ENCODE peak calls at places on chromosomes 13 and 19, in six cellular contexts. One of them, this sample, is unnamed.

GRCh38 chr19:3450796-3451411 is 29.4 kb downstream of the SMIM24 start:
- DNase-seq in bronchial epithelial cell: peak
- DNase-seq in lower leg skin: peak
- DNase-seq in neural progenitor cell: no peak
- DNase-seq in skeletal muscle cell: peak
- DNase-seq in transverse colon: peak
- DNase-seq in this sample: peak

GRCh38 chr13:32823597-32823996 is 192.6 kb upstream of the KL start:
- DNase-seq in neural progenitor cell: no peak
- DNase-seq in skeletal muscle cell: no peak
- DNase-seq in lower leg skin: no peak
- DNase-seq in bronchial epithelial cell: no peak
- DNase-seq in transverse colon: no peak
- DNase-seq in this sample: no peak

GRCh38 chr13:113032291-113032690 is 63.3 kb downstream of the MCF2L start:
- DNase-seq in transverse colon: no peak
- DNase-seq in neural progenitor cell: no peak
- DNase-seq in bronchial epithelial cell: no peak
- DNase-seq in lower leg skin: no peak
- DNase-seq in skeletal muscle cell: no peak
- DNase-seq in this sample: no peak

GRCh38 chr13:82698383-82698782 is 1183.9 kb downstream of the SLITRK1 start:
- DNase-seq in neural progenitor cell: no peak
- DNase-seq in skeletal muscle cell: no peak
- DNase-seq in bronchial epithelial cell: peak
- DNase-seq in transverse colon: no peak
- DNase-seq in lower leg skin: no peak
- DNase-seq in this sample: no peak

GRCh38 chr13:52786747-52787146 is 47.1 kb upstream of the CNMD start:
- DNase-seq in transverse colon: no peak
- DNase-seq in lower leg skin: no peak
- DNase-seq in bronchial epithelial cell: no peak
- DNase-seq in skeletal muscle cell: no peak
- DNase-seq in neural progenitor cell: no peak
- DNase-seq in this sample: no peak

GRCh38 chr13:110396476-110396875 is 89.4 kb downstream of the COL4A2 start:
- DNase-seq in transverse colon: no peak
- DNase-seq in lower leg skin: no peak
- DNase-seq in bronchial epithelial cell: no peak
- DNase-seq in neural progenitor cell: no peak
- DNase-seq in skeletal muscle cell: no peak
- DNase-seq in this sample: peak

GRCh38 chr19:16288544-16288943 is 36.1 kb upstream of the KLF2 start:
- DNase-seq in bronchial epithelial cell: no peak
- DNase-seq in transverse colon: no peak
- DNase-seq in lower leg skin: no peak
- DNase-seq in neural progenitor cell: no peak
- DNase-seq in skeletal muscle cell: no peak
- DNase-seq in this sample: peak

GRCh38 chr19:56367829-56368711 is 25.3 kb downstream of the ZNF582 start:
- DNase-seq in neural progenitor cell: peak
- DNase-seq in bronchial epithelial cell: peak
- DNase-seq in skeletal muscle cell: peak
- DNase-seq in transverse colon: peak
- DNase-seq in lower leg skin: peak
- DNase-seq in this sample: peak

GRCh38 chr13:44142911-44143665 is 230.5 kb upstream of the SERP2 start:
- DNase-seq in lower leg skin: no peak
- DNase-seq in bronchial epithelial cell: peak
- DNase-seq in neural progenitor cell: no peak
- DNase-seq in transverse colon: no peak
- DNase-seq in skeletal muscle cell: no peak
- DNase-seq in this sample: no peak

GRCh38 chr19:9306443-9306842 is 3.2 kb downstream of the ZNF699 start:
- DNase-seq in transverse colon: no peak
- DNase-seq in neural progenitor cell: no peak
- DNase-seq in bronchial epithelial cell: peak
- DNase-seq in lower leg skin: no peak
- DNase-seq in skeletal muscle cell: peak
- DNase-seq in this sample: peak

GRCh38 chr19:39224910-39225309 is 19.9 kb downstream of the IFNL3 start:
- DNase-seq in bronchial epithelial cell: no peak
- DNase-seq in neural progenitor cell: peak
- DNase-seq in lower leg skin: no peak
- DNase-seq in skeletal muscle cell: no peak
- DNase-seq in transverse colon: no peak
- DNase-seq in this sample: no peak

GRCh38 chr13:28049880-28050871 is 50.2 kb downstream of the FLT3 start:
- DNase-seq in bronchial epithelial cell: no peak
- DNase-seq in skeletal muscle cell: no peak
- DNase-seq in transverse colon: no peak
- DNase-seq in neural progenitor cell: no peak
- DNase-seq in lower leg skin: no peak
- DNase-seq in this sample: no peak

GRCh38 chr13:28046981-28047380 is 53.4 kb downstream of the FLT3 start:
- DNase-seq in transverse colon: no peak
- DNase-seq in bronchial epithelial cell: no peak
- DNase-seq in lower leg skin: no peak
- DNase-seq in neural progenitor cell: no peak
- DNase-seq in skeletal muscle cell: peak
- DNase-seq in this sample: no peak

GRCh38 chr13:28048768-28049167 is 51.6 kb downstream of the FLT3 start:
- DNase-seq in bronchial epithelial cell: no peak
- DNase-seq in lower leg skin: no peak
- DNase-seq in transverse colon: no peak
- DNase-seq in neural progenitor cell: no peak
- DNase-seq in skeletal muscle cell: no peak
- DNase-seq in this sample: no peak

GRCh38 chr13:28047784-28048388 is 52.5 kb downstream of the FLT3 start:
- DNase-seq in transverse colon: peak
- DNase-seq in neural progenitor cell: no peak
- DNase-seq in skeletal muscle cell: no peak
- DNase-seq in bronchial epithelial cell: peak
- DNase-seq in lower leg skin: no peak
- DNase-seq in this sample: no peak

DNA sequence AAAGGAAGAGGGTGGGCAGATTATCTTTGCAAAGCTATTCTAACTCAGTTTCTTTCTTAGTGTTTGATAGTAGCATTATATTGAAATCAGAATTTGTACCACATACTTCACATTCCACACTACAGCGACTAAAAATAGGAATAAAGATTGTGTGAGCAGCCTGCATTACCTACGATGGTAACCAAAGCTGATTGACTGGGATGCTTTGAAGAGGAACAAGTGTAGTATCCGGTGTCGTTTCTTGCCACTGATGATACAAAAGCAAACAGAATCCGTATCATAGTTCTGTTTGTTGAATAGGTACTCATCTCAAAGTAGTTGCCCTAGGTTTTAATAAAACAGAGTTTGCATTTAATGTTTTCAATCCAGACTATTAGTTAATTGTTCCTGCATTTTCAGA is 51.2 kb downstream of the FLT3 start:
- DNase-seq in lower leg skin: no peak
- DNase-seq in skeletal muscle cell: no peak
- DNase-seq in bronchial epithelial cell: no peak
- DNase-seq in neural progenitor cell: no peak
- DNase-seq in transverse colon: no peak
- DNase-seq in this sample: no peak
- H3K4me3 ChIP-seq in lower leg skin: no peak
- H3K4me3 ChIP-seq in skeletal muscle cell: no peak
- H3K4me3 ChIP-seq in bronchial epithelial cell: no peak
- H3K4me3 ChIP-seq in neural progenitor cell: no peak
- H3K4me3 ChIP-seq in transverse colon: no peak
- H3K4me3 ChIP-seq in this sample: no peak

GRCh38 chr19:46413262-46414031 is at the start of gene CCDC8:
- DNase-seq in skeletal muscle cell: peak
- DNase-seq in bronchial epithelial cell: peak
- DNase-seq in lower leg skin: peak
- DNase-seq in neural progenitor cell: peak
- DNase-seq in transverse colon: peak
- DNase-seq in this sample: peak
- H3K4me3 ChIP-seq in skeletal muscle cell: peak
- H3K4me3 ChIP-seq in bronchial epithelial cell: peak
- H3K4me3 ChIP-seq in lower leg skin: peak
- H3K4me3 ChIP-seq in neural progenitor cell: peak
- H3K4me3 ChIP-seq in transverse colon: peak
- H3K4me3 ChIP-seq in this sample: peak

GRCh38 chr13:77022341-77022740 is 4.6 kb downstream of the FBXL3 start:
- DNase-seq in bronchial epithelial cell: peak
- DNase-seq in lower leg skin: no peak
- DNase-seq in transverse colon: no peak
- DNase-seq in neural progenitor cell: no peak
- DNase-seq in skeletal muscle cell: no peak
- DNase-seq in this sample: peak

GRCh38 chr13:77029436-77029835 is 2.5 kb upstream of the FBXL3 start:
- DNase-seq in neural progenitor cell: no peak
- DNase-seq in lower leg skin: no peak
- DNase-seq in transverse colon: no peak
- DNase-seq in skeletal muscle cell: no peak
- DNase-seq in bronchial epithelial cell: peak
- DNase-seq in this sample: no peak

GRCh38 chr13:77026783-77027621 is at the start of gene FBXL3:
- DNase-seq in lower leg skin: peak
- DNase-seq in neural progenitor cell: peak
- DNase-seq in transverse colon: peak
- DNase-seq in bronchial epithelial cell: peak
- DNase-seq in skeletal muscle cell: peak
- DNase-seq in this sample: peak

GRCh38 chr13:77028202-77028601 is 1.2 kb upstream of the FBXL3 start:
- DNase-seq in skeletal muscle cell: no peak
- DNase-seq in bronchial epithelial cell: no peak
- DNase-seq in transverse colon: no peak
- DNase-seq in lower leg skin: no peak
- DNase-seq in neural progenitor cell: no peak
- DNase-seq in this sample: peak

GRCh38 chr13:77026255-77026782 is 640 bp downstream of the FBXL3 start:
- DNase-seq in transverse colon: peak
- DNase-seq in neural progenitor cell: peak
- DNase-seq in skeletal muscle cell: no peak
- DNase-seq in bronchial epithelial cell: peak
- DNase-seq in lower leg skin: peak
- DNase-seq in this sample: peak
- H3K4me3 ChIP-seq in transverse colon: peak
- H3K4me3 ChIP-seq in neural progenitor cell: peak
- H3K4me3 ChIP-seq in skeletal muscle cell: peak
- H3K4me3 ChIP-seq in bronchial epithelial cell: peak
- H3K4me3 ChIP-seq in lower leg skin: peak
- H3K4me3 ChIP-seq in this sample: peak

DNA sequence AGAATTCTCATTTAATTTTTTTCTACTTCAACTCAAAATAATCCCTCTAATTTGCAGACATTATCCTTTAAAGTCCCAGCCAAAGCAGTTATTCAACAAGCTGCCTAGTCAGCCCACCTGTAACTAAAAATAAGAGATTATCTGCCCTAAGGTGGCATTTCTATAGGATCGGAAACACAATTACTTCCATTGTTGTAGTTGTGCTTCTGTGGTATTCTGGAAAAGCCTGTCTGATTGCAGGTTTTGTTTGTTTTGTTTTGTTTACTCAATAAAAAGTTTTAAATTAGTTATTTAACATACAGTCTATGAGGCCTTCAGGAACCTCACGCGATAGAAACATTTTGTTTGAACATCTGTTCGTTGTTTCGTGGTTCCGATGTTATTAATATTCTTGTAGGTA is 101.0 kb downstream of the ZIC5 start:
- DNase-seq in transverse colon: no peak
- DNase-seq in neural progenitor cell: no peak
- DNase-seq in lower leg skin: no peak
- DNase-seq in skeletal muscle cell: no peak
- DNase-seq in bronchial epithelial cell: no peak
- DNase-seq in this sample: no peak
- H3K4me3 ChIP-seq in transverse colon: no peak
- H3K4me3 ChIP-seq in neural progenitor cell: no peak
- H3K4me3 ChIP-seq in lower leg skin: no peak
- H3K4me3 ChIP-seq in skeletal muscle cell: no peak
- H3K4me3 ChIP-seq in bronchial epithelial cell: no peak
- H3K4me3 ChIP-seq in this sample: no peak

DNA sequence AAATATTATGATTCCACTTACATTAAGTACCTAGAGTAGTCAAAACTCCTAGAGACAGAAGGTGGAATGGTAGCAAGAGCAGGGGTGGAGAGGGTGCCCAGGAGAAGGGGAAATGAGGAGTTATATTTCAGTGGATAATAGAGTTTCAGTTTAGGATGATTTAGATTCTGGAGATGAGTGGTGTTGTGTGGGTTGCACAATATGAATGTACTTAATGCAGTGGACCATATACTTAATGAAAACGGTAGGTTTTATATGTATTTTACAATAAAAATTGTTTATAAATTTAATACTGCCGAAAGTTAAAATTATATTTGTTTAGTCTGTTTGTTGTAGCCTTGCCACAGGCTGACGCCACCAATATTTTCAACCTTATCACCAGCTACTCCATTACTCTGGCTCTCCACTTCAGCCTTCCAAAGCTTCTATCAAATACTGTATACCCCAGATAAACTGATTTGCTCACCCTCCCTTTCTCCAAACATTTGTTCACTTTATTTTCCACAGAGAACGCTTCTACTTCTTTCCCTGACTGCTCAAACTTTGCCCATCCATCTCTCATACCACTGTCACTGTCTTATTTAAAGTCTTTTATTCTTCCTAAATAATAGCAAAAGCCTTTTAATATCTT is 1.4 kb upstream of the RBM26 start:
- DNase-seq in neural progenitor cell: no peak
- DNase-seq in skeletal muscle cell: no peak
- DNase-seq in bronchial epithelial cell: no peak
- DNase-seq in lower leg skin: no peak
- DNase-seq in transverse colon: no peak
- DNase-seq in this sample: no peak
- H3K4me3 ChIP-seq in neural progenitor cell: peak
- H3K4me3 ChIP-seq in skeletal muscle cell: no peak
- H3K4me3 ChIP-seq in bronchial epithelial cell: no peak
- H3K4me3 ChIP-seq in lower leg skin: no peak
- H3K4me3 ChIP-seq in transverse colon: no peak
- H3K4me3 ChIP-seq in this sample: no peak

GRCh38 chr13:73040479-73040878 is 18.3 kb upstream of the KLF5 start:
- DNase-seq in skeletal muscle cell: no peak
- DNase-seq in neural progenitor cell: no peak
- DNase-seq in bronchial epithelial cell: no peak
- DNase-seq in transverse colon: no peak
- DNase-seq in lower leg skin: no peak
- DNase-seq in this sample: no peak
- H3K4me3 ChIP-seq in skeletal muscle cell: no peak
- H3K4me3 ChIP-seq in neural progenitor cell: no peak
- H3K4me3 ChIP-seq in bronchial epithelial cell: no peak
- H3K4me3 ChIP-seq in transverse colon: no peak
- H3K4me3 ChIP-seq in lower leg skin: no peak
- H3K4me3 ChIP-seq in this sample: no peak

GRCh38 chr19:18559685-18560084 is 2.0 kb downstream of the KXD1 start:
- DNase-seq in transverse colon: no peak
- DNase-seq in bronchial epithelial cell: no peak
- DNase-seq in neural progenitor cell: no peak
- DNase-seq in lower leg skin: no peak
- DNase-seq in skeletal muscle cell: no peak
- DNase-seq in this sample: no peak
- H3K4me3 ChIP-seq in transverse colon: no peak
- H3K4me3 ChIP-seq in bronchial epithelial cell: no peak
- H3K4me3 ChIP-seq in neural progenitor cell: no peak
- H3K4me3 ChIP-seq in lower leg skin: no peak
- H3K4me3 ChIP-seq in skeletal muscle cell: no peak
- H3K4me3 ChIP-seq in this sample: no peak

This sample was measured in cardiac fibroblast.